ENCODE peak calls at places on chromosomes 1 and 21, in six cellular contexts. One of them, this sample, is unnamed.

GRCh38 chr1:71047635-71048607 is at the start of gene PTGER3:
- DNase-seq in psoas muscle: peak; percentile 61
- DNase-seq in germinal center: peak; percentile 30
- DNase-seq in heart right ventricle: peak; percentile 75
- DNase-seq in astrocyte of the spinal cord: no peak
- DNase-seq in M059J: peak; percentile 65
- DNase-seq in this sample: peak; percentile 90

GRCh38 chr1:97252076-97252475 is 530.5 kb downstream of the PTBP2 start:
- DNase-seq in psoas muscle: peak; percentile 25
- DNase-seq in germinal center: no peak
- DNase-seq in heart right ventricle: no peak
- DNase-seq in astrocyte of the spinal cord: peak; percentile 64
- DNase-seq in M059J: peak; percentile 50
- DNase-seq in this sample: no peak

GRCh38 chr1:180863158-180863775 is 49.4 kb upstream of the KIAA1614 start:
- DNase-seq in psoas muscle: no peak
- DNase-seq in germinal center: peak; percentile 9
- DNase-seq in heart right ventricle: no peak
- DNase-seq in astrocyte of the spinal cord: peak; percentile 70
- DNase-seq in M059J: peak; percentile 64
- DNase-seq in this sample: no peak

GRCh38 chr1:164651378-164651951 is 92.5 kb downstream of the PBX1 start:
- DNase-seq in psoas muscle: no peak
- DNase-seq in germinal center: no peak
- DNase-seq in heart right ventricle: no peak
- DNase-seq in astrocyte of the spinal cord: peak; percentile 73
- DNase-seq in M059J: peak; percentile 96
- DNase-seq in this sample: no peak

GRCh38 chr1:119008483-119009299 is 20.5 kb upstream of the TBX15 start:
- DNase-seq in psoas muscle: no peak
- DNase-seq in germinal center: no peak
- DNase-seq in heart right ventricle: no peak
- DNase-seq in astrocyte of the spinal cord: peak; percentile 77
- DNase-seq in M059J: peak; percentile 73
- DNase-seq in this sample: no peak

GRCh38 chr1:94109478-94109877 is 11.5 kb downstream of the ABCA4 start:
- DNase-seq in psoas muscle: no peak
- DNase-seq in germinal center: no peak
- DNase-seq in heart right ventricle: no peak
- DNase-seq in astrocyte of the spinal cord: no peak
- DNase-seq in M059J: no peak
- DNase-seq in this sample: no peak

GRCh38 chr1:74771913-74772515 is 39.1 kb downstream of the TYW3 start:
- DNase-seq in psoas muscle: no peak
- DNase-seq in germinal center: peak; percentile 24
- DNase-seq in heart right ventricle: no peak
- DNase-seq in astrocyte of the spinal cord: peak; percentile 55
- DNase-seq in M059J: peak; percentile 66
- DNase-seq in this sample: no peak

GRCh38 chr1:167510244-167510643 is 8.1 kb downstream of the CD247 start:
- DNase-seq in psoas muscle: no peak
- DNase-seq in germinal center: no peak
- DNase-seq in heart right ventricle: no peak
- DNase-seq in astrocyte of the spinal cord: no peak
- DNase-seq in M059J: no peak
- DNase-seq in this sample: no peak

GRCh38 chr1:41542196-41542955 is 57.9 kb upstream of the EDN2 start:
- DNase-seq in psoas muscle: no peak
- DNase-seq in germinal center: no peak
- DNase-seq in heart right ventricle: no peak
- DNase-seq in astrocyte of the spinal cord: no peak
- DNase-seq in M059J: no peak
- DNase-seq in this sample: no peak

GRCh38 chr1:35577071-35577998 is 4.2 kb downstream of the TFAP2E start:
- DNase-seq in psoas muscle: peak; percentile 49
- DNase-seq in germinal center: peak; percentile 84
- DNase-seq in heart right ventricle: peak; percentile 51
- DNase-seq in astrocyte of the spinal cord: no peak
- DNase-seq in M059J: no peak
- DNase-seq in this sample: peak; percentile 81

GRCh38 chr1:162878000-162878596 is 17.1 kb upstream of the CCDC190 start:
- DNase-seq in psoas muscle: peak; percentile 33
- DNase-seq in germinal center: no peak
- DNase-seq in heart right ventricle: peak; percentile 22
- DNase-seq in astrocyte of the spinal cord: peak; percentile 90
- DNase-seq in M059J: peak; percentile 82
- DNase-seq in this sample: no peak

GRCh38 chr1:183590225-183591191 is at the start of gene NCF2:
- DNase-seq in psoas muscle: no peak
- DNase-seq in germinal center: peak; percentile 77
- DNase-seq in heart right ventricle: no peak
- DNase-seq in astrocyte of the spinal cord: no peak
- DNase-seq in M059J: peak; percentile 55
- DNase-seq in this sample: no peak

GRCh38 chr1:23799570-23800395 is 771 bp downstream of the GALE start:
- DNase-seq in psoas muscle: peak; percentile 52
- DNase-seq in germinal center: peak; percentile 48
- DNase-seq in heart right ventricle: peak; percentile 52
- DNase-seq in astrocyte of the spinal cord: peak; percentile 64
- DNase-seq in M059J: peak; percentile 97
- DNase-seq in this sample: peak; percentile 96

GRCh38 chr1:159791461-159791860 is 10.7 kb downstream of the DUSP23 start:
- DNase-seq in psoas muscle: no peak
- DNase-seq in germinal center: no peak
- DNase-seq in heart right ventricle: no peak
- DNase-seq in astrocyte of the spinal cord: no peak
- DNase-seq in M059J: no peak
- DNase-seq in this sample: no peak

GRCh38 chr1:186617860-186618780 is 62.1 kb downstream of the PTGS2 start:
- DNase-seq in psoas muscle: peak; percentile 27
- DNase-seq in germinal center: peak; percentile 28
- DNase-seq in heart right ventricle: peak; percentile 40
- DNase-seq in astrocyte of the spinal cord: peak; percentile 7
- DNase-seq in M059J: peak; percentile 79
- DNase-seq in this sample: no peak

GRCh38 chr1:52553372-52554266 is 727 bp upstream of the TUT4 start:
- DNase-seq in psoas muscle: peak; percentile 89
- DNase-seq in germinal center: peak; percentile 89
- DNase-seq in heart right ventricle: peak; percentile 85
- DNase-seq in astrocyte of the spinal cord: peak; percentile 84
- DNase-seq in M059J: peak; percentile 84
- DNase-seq in this sample: peak; percentile 96

GRCh38 chr1:14955402-14955801 is 198.1 kb upstream of the TMEM51 start:
- DNase-seq in psoas muscle: no peak
- DNase-seq in germinal center: no peak
- DNase-seq in heart right ventricle: no peak
- DNase-seq in astrocyte of the spinal cord: no peak
- DNase-seq in M059J: no peak
- DNase-seq in this sample: peak; percentile 68

GRCh38 chr1:6002714-6003501 is 10.7 kb upstream of the NPHP4 start:
- DNase-seq in psoas muscle: no peak
- DNase-seq in germinal center: no peak
- DNase-seq in heart right ventricle: peak; percentile 68
- DNase-seq in astrocyte of the spinal cord: no peak
- DNase-seq in M059J: no peak
- DNase-seq in this sample: peak; percentile 71

GRCh38 chr1:151458936-151459330 is 361 bp downstream of the POGZ start:
- DNase-seq in psoas muscle: peak; percentile 74
- DNase-seq in germinal center: peak; percentile 78
- DNase-seq in heart right ventricle: peak; percentile 66
- DNase-seq in astrocyte of the spinal cord: peak; percentile 68
- DNase-seq in M059J: peak; percentile 79
- DNase-seq in this sample: peak; percentile 90

GRCh38 chr1:4602536-4603316 is 51.7 kb upstream of the AJAP1 start:
- DNase-seq in psoas muscle: no peak
- DNase-seq in germinal center: no peak
- DNase-seq in heart right ventricle: no peak
- DNase-seq in astrocyte of the spinal cord: no peak
- DNase-seq in M059J: no peak
- DNase-seq in this sample: peak; percentile 38

GRCh38 chr1:165904948-165905347 is 77.5 kb downstream of the UCK2 start:
- DNase-seq in psoas muscle: no peak
- DNase-seq in germinal center: no peak
- DNase-seq in heart right ventricle: no peak
- DNase-seq in astrocyte of the spinal cord: no peak
- DNase-seq in M059J: no peak
- DNase-seq in this sample: no peak

GRCh38 chr1:226062558-226063361 is at the start of gene H3-3A:
- DNase-seq in psoas muscle: peak; percentile 99
- DNase-seq in germinal center: peak; percentile 98
- DNase-seq in heart right ventricle: peak; percentile 99
- DNase-seq in astrocyte of the spinal cord: peak; percentile 95
- DNase-seq in M059J: peak; percentile 94
- DNase-seq in this sample: peak; percentile 99

GRCh38 chr1:10761503-10762152 is 34.8 kb downstream of the CASZ1 start:
- DNase-seq in psoas muscle: no peak
- DNase-seq in germinal center: peak; percentile 46
- DNase-seq in heart right ventricle: no peak
- DNase-seq in astrocyte of the spinal cord: no peak
- DNase-seq in M059J: peak; percentile 49
- DNase-seq in this sample: peak; percentile 82

GRCh38 chr1:224733021-224733911 is 117.1 kb downstream of the CNIH3 start:
- DNase-seq in psoas muscle: no peak
- DNase-seq in germinal center: no peak
- DNase-seq in heart right ventricle: no peak
- DNase-seq in astrocyte of the spinal cord: no peak
- DNase-seq in M059J: peak; percentile 88
- DNase-seq in this sample: no peak

GRCh38 chr1:26831546-26832248 is 5.2 kb downstream of the ZDHHC18 start:
- DNase-seq in psoas muscle: no peak
- DNase-seq in germinal center: no peak
- DNase-seq in heart right ventricle: no peak
- DNase-seq in astrocyte of the spinal cord: no peak
- DNase-seq in M059J: no peak
- DNase-seq in this sample: no peak

GRCh38 chr1:23187637-23188036 is 19.0 kb upstream of the LUZP1 start:
- DNase-seq in psoas muscle: no peak
- DNase-seq in germinal center: no peak
- DNase-seq in heart right ventricle: no peak
- DNase-seq in astrocyte of the spinal cord: no peak
- DNase-seq in M059J: no peak
- DNase-seq in this sample: no peak

GRCh38 chr1:156772728-156773497 is 5.6 kb downstream of the PRCC start:
- DNase-seq in psoas muscle: no peak
- DNase-seq in germinal center: no peak
- DNase-seq in heart right ventricle: no peak
- DNase-seq in astrocyte of the spinal cord: no peak
- DNase-seq in M059J: no peak
- DNase-seq in this sample: no peak

GRCh38 chr1:74392848-74393247 is 119.6 kb downstream of the LRRC53 start:
- DNase-seq in psoas muscle: no peak
- DNase-seq in germinal center: no peak
- DNase-seq in heart right ventricle: no peak
- DNase-seq in astrocyte of the spinal cord: no peak
- DNase-seq in M059J: no peak
- DNase-seq in this sample: no peak

GRCh38 chr1:60010690-60011089 is 62.9 kb downstream of the C1orf87 start:
- DNase-seq in psoas muscle: no peak
- DNase-seq in germinal center: no peak
- DNase-seq in heart right ventricle: no peak
- DNase-seq in astrocyte of the spinal cord: no peak
- DNase-seq in M059J: no peak
- DNase-seq in this sample: no peak

GRCh38 chr1:43267291-43267805 is 2.4 kb upstream of the TMEM125 start:
- DNase-seq in psoas muscle: no peak
- DNase-seq in germinal center: no peak
- DNase-seq in heart right ventricle: no peak
- DNase-seq in astrocyte of the spinal cord: peak; percentile 51
- DNase-seq in M059J: peak; percentile 37
- DNase-seq in this sample: no peak

GRCh38 chr21:32940079-32941014 is 85.4 kb upstream of the OLIG2 start:
- DNase-seq in psoas muscle: no peak
- DNase-seq in germinal center: peak; percentile 32
- DNase-seq in heart right ventricle: no peak
- DNase-seq in astrocyte of the spinal cord: peak; percentile 35
- DNase-seq in M059J: peak; percentile 56
- DNase-seq in this sample: no peak

GRCh38 chr1:183783896-183784637 is 20.9 kb upstream of the RGL1 start:
- DNase-seq in psoas muscle: peak; percentile 55
- DNase-seq in germinal center: no peak
- DNase-seq in heart right ventricle: peak; percentile 66
- DNase-seq in astrocyte of the spinal cord: peak; percentile 94
- DNase-seq in M059J: peak; percentile 94
- DNase-seq in this sample: peak; percentile 67

This sample was measured in kidney.